ENCODE peak calls at places on chromosomes 3 and 15, in nine cellular contexts. R is neural progenitor cell; U is AG10803; C is RPMI7951; S is Kasumi-1; K is COR-L47; M is AG08395; Q is NCI-H460; A is CD8-positive, alpha-beta memory T cell. J is an unnamed sample.

GRCh38 chr3:192812736-192813383 is 85.5 kb upstream of the FGF12 start:
- DNase-seq in R (peak), U (peak), C (peak), S (peak), K (peak), M (peak), Q (peak), A (no peak), J (peak)

GRCh38 chr3:131091768-131092167 is 65.1 kb downstream of the NEK11 start:
- DNase-seq in R (peak), U (peak), C (peak), S (no peak), K (no peak), M (no peak), Q (no peak), A (no peak), J (peak)

GRCh38 chr3:174097686-174098085 is 700.1 kb downstream of the NLGN1 start:
- DNase-seq in R (peak), U (no peak), C (no peak), S (no peak), K (no peak), M (no peak), Q (no peak), A (no peak), J (no peak)

GRCh38 chr15:69719527-69719926 is 266.9 kb downstream of the RPLP1 start:
- DNase-seq in R (no peak), U (no peak), C (peak), S (peak), K (no peak), M (no peak), Q (no peak), A (peak), J (no peak)

GRCh38 chr15:35646790-35647189 is 100.8 kb upstream of the DPH6 start:
- DNase-seq in R (no peak), U (no peak), C (no peak), S (no peak), K (no peak), M (no peak), Q (no peak), A (no peak), J (no peak)

GRCh38 chr3:104745313-104745712 is 621.4 kb upstream of the ALCAM start:
- DNase-seq in R (peak), U (no peak), C (no peak), S (no peak), K (no peak), M (no peak), Q (no peak), A (no peak), J (no peak)

GRCh38 chr3:158403013-158403412 is 168.0 kb upstream of the MLF1 start:
- DNase-seq in R (no peak), U (no peak), C (no peak), S (no peak), K (no peak), M (no peak), Q (no peak), A (no peak), J (no peak)

GRCh38 chr15:31511707-31512310 is 185.2 kb downstream of the KLF13 start:
- DNase-seq in R (no peak), U (no peak), C (no peak), S (no peak), K (no peak), M (no peak), Q (no peak), A (peak), J (no peak)

GRCh38 chr3:183142199-183142598 is 20.3 kb downstream of the LAMP3 start:
- DNase-seq in R (no peak), U (peak), C (no peak), S (no peak), K (no peak), M (no peak), Q (no peak), A (no peak), J (no peak)

GRCh38 chr3:71680588-71680987 is 44.6 kb downstream of the EIF4E3 start:
- DNase-seq in R (no peak), U (peak), C (peak), S (no peak), K (no peak), M (peak), Q (no peak), A (no peak), J (peak)

GRCh38 chr3:64022451-64023186 is 675 bp downstream of the PSMD6 start:
- DNase-seq in R (no peak), U (peak), C (peak), S (peak), K (no peak), M (peak), Q (no peak), A (no peak), J (peak)

GRCh38 chr3:161567962-161568361 is 71.4 kb downstream of the OTOL1 start:
- DNase-seq in R (no peak), U (peak), C (no peak), S (no peak), K (no peak), M (peak), Q (no peak), A (no peak), J (peak)

GRCh38 chr15:65106011-65106590 is 8.9 kb downstream of the UBAP1L start:
- DNase-seq in R (no peak), U (no peak), C (no peak), S (no peak), K (no peak), M (no peak), Q (no peak), A (no peak), J (no peak)

GRCh38 chr15:75235760-75236729 is 22.1 kb upstream of the GOLGA6C start:
- DNase-seq in R (no peak), U (no peak), C (no peak), S (no peak), K (no peak), M (no peak), Q (no peak), A (no peak), J (no peak)

GRCh38 chr15:92915766-92916435 is 15.8 kb downstream of the CHD2 start:
- DNase-seq in R (no peak), U (no peak), C (no peak), S (no peak), K (no peak), M (no peak), Q (no peak), A (no peak), J (no peak)

GRCh38 chr15:63726491-63726890 is 107.3 kb downstream of the HERC1 start:
- DNase-seq in R (no peak), U (peak), C (no peak), S (no peak), K (no peak), M (no peak), Q (no peak), A (no peak), J (no peak)

GRCh38 chr3:107235193-107235922 is 141.9 kb upstream of the CCDC54 start:
- DNase-seq in R (peak), U (peak), C (peak), S (peak), K (no peak), M (peak), Q (no peak), A (no peak), J (peak)

GRCh38 chr3:5126586-5126985 is 4.5 kb downstream of the ARL8B start:
- DNase-seq in R (no peak), U (peak), C (no peak), S (peak), K (no peak), M (no peak), Q (no peak), A (no peak), J (peak)

GRCh38 chr3:69032137-69032536 is 18.7 kb upstream of the EOGT start:
- DNase-seq in R (no peak), U (no peak), C (peak), S (no peak), K (no peak), M (no peak), Q (peak), A (no peak), J (peak)

GRCh38 chr15:70753101-70753829 is 10.1 kb downstream of the UACA start:
- DNase-seq in R (no peak), U (peak), C (no peak), S (no peak), K (no peak), M (no peak), Q (no peak), A (no peak), J (peak)

GRCh38 chr3:53776494-53777101 is 69.6 kb downstream of the CHDH start:
- DNase-seq in R (no peak), U (peak), C (peak), S (no peak), K (no peak), M (peak), Q (no peak), A (no peak), J (peak)

GRCh38 chr15:73984208-73984979 is 7.7 kb downstream of the STOML1 start:
- DNase-seq in R (no peak), U (no peak), C (no peak), S (no peak), K (no peak), M (no peak), Q (no peak), A (no peak), J (peak)

GRCh38 chr15:89874926-89875564 is 18.7 kb downstream of the AP3S2 start:
- DNase-seq in R (peak), U (peak), C (peak), S (peak), K (peak), M (peak), Q (peak), A (peak), J (peak)

GRCh38 chr15:90756916-90757315 is 39.8 kb downstream of the BLM start:
- DNase-seq in R (no peak), U (no peak), C (no peak), S (no peak), K (no peak), M (no peak), Q (no peak), A (no peak), J (no peak)

GRCh38 chr15:88932875-88933330 is 19.7 kb upstream of the MFGE8 start:
- DNase-seq in R (no peak), U (no peak), C (no peak), S (no peak), K (no peak), M (no peak), Q (no peak), A (no peak), J (peak)

GRCh38 chr15:67067161-67067853 is 1.9 kb downstream of the SMAD3 start:
- DNase-seq in R (peak), U (peak), C (peak), S (no peak), K (no peak), M (peak), Q (no peak), A (no peak), J (peak)

GRCh38 chr15:51281368-51281967 is 56.9 kb downstream of the CYP19A1 start:
- DNase-seq in R (peak), U (peak), C (peak), S (peak), K (peak), M (peak), Q (peak), A (no peak), J (peak)

GRCh38 chr3:184568918-184569829 is 7.6 kb downstream of the EPHB3 start:
- DNase-seq in R (peak), U (peak), C (peak), S (peak), K (peak), M (peak), Q (no peak), A (no peak), J (peak)

J was measured in fibroblast of mammary gland.